ENCODE peak calls at places on chromosomes 3 and 15, in four cellular contexts. O is heart right ventricle, I is right lobe of liver, V is hepatocyte. Q is an unnamed sample. For H3K4me1, the result is how much of the 10 kb centered on the place peaks cover.

GRCh38 chr3:172390792-172391191 is 57.5 kb downstream of the GHSR start:
- DNase-seq in O (no peak), I (no peak), V (no peak), Q (no peak)

GRCh38 chr3:21718161-21718765 is 32.7 kb downstream of the ZNF385D start:
- DNase-seq in O (no peak), I (no peak), V (no peak), Q (peak)

GRCh38 chr15:64426845-64427465 is 33.4 kb upstream of the ZNF609 start:
- DNase-seq in O (no peak), I (no peak), V (peak), Q (peak)

GRCh38 chr15:65318870-65319356 is 14.4 kb downstream of the RNU5B-1 start:
- DNase-seq in O (peak), I (peak), V (peak), Q (peak)

GRCh38 chr3:67739851-67740250 is 85.4 kb upstream of the SUCLG2 start:
- DNase-seq in O (no peak), I (no peak), V (no peak), Q (no peak)

GRCh38 chr3:140466535-140466934 is 211.3 kb upstream of the TRIM42 start:
- DNase-seq in O (no peak), I (no peak), V (no peak), Q (no peak)

GRCh38 chr3:159860727-159861126 is 127.9 kb upstream of the IL12A start:
- DNase-seq in O (no peak), I (no peak), V (no peak), Q (no peak)

GRCh38 chr3:183253961-183254815 is 1.1 kb downstream of the B3GNT5 start:
- DNase-seq in O (peak), I (no peak), V (peak), Q (peak)

GRCh38 chr3:71684752-71685151 is 40.5 kb downstream of the EIF4E3 start:
- DNase-seq in O (no peak), I (no peak), V (peak), Q (peak)

GRCh38 chr3:186782542-186783069 is 771 bp upstream of the EIF4A2 start:
- DNase-seq in O (no peak), I (no peak), V (no peak), Q (no peak)

GRCh38 chr3:195450731-195451229 is 8.0 kb upstream of the ACAP2 start:
- DNase-seq in O (no peak), I (no peak), V (peak), Q (no peak)

GRCh38 chr3:50172615-50173220 is 17.6 kb downstream of the SEMA3F start:
- DNase-seq in O (no peak), I (no peak), V (no peak), Q (no peak)

GRCh38 chr3:25820816-25821486 is 31.1 kb downstream of the OXSM start:
- DNase-seq in O (no peak), I (no peak), V (no peak), Q (no peak)

GRCh38 chr3:105791919-105792786 is 76.7 kb downstream of the CBLB start:
- DNase-seq in O (peak), I (no peak), V (peak), Q (no peak)

GRCh38 chr15:78565951-78566774 is 843 bp downstream of the CHRNA5 start:
- DNase-seq in O (no peak), I (no peak), V (peak), Q (peak)

GRCh38 chr15:78563092-78563491 is 2.2 kb upstream of the CHRNA5 start:
- DNase-seq in O (no peak), I (no peak), V (no peak), Q (no peak)

GRCh38 chr15:78565097-78565950 is at the start of gene CHRNA5:
- DNase-seq in O (peak), I (peak), V (peak), Q (peak)

GRCh38 chr15:78564743-78565096 is 600 bp upstream of the CHRNA5 start:
- DNase-seq in O (no peak), I (no peak), V (no peak), Q (no peak)

DNA sequence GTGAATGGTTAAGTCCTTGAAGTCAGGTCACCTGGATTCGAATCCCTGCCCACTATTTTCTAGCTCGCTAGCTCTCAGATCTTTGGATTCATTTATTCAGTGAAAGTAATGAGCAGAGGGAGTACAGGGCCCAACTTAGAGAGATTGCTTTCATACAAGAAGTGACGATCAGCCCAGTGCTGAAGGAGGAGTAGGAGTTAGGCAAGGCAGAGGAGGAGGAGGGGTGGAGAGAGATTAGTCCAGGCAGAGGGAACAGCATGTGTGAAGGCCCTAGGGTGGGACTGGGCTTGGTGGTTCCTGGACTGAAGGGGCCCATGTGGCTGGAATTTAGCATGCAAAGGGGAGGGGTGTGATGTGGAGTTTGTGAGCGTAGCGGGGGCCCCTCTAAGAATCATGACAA is 3.8 kb upstream of the CHRNA5 start:
- DNase-seq in O (no peak), I (no peak), V (no peak), Q (no peak)
- H3K4me1 ChIP-seq in O (under half), I (under half), V (under half), Q (under half)

DNA sequence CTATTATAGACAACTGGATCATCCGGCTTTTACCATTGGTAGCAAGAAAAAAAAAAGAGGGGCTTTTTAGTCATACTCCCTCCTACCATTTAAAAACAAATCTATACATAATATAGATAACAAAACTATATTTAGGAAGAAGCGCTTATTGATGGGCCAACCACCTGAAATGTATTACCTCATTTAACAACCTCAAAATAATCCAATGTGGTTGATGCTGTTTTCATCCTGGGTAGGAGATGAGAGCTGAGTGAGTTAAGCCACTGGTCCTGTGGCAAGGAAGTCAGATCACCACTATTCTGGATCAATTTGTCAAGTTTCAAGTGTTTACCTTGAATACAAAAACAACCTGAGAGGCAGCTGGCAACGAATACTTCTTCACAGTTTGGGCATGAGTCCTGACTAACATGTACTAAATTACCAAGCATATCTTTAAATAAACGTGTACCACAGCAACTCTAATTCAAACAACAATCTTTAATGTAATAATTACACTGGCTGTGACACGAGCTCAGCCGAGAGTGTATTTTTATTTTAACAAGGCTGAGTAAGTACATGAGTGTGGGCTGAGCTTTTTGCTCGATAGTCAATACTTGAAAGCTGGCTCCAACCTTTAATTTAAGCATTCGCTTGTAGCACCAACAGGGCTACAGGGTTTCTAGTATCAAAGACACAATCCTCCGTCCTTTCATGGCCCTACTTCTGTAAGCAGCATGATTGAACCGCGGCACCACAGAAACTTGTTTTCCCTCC is 93.7 kb upstream of the ICE2 start:
- DNase-seq in O (no peak), I (no peak), V (no peak), Q (no peak)
- H3K4me1 ChIP-seq in O (under half), I (under half), V (under half), Q (under half)

GRCh38 chr3:138941259-138941885 is 5.6 kb downstream of the FOXL2 start:
- DNase-seq in O (no peak), I (peak), V (peak), Q (peak)
- H3K4me1 ChIP-seq in O (half or more), I (under half), V (under half), Q (under half)

DNA sequence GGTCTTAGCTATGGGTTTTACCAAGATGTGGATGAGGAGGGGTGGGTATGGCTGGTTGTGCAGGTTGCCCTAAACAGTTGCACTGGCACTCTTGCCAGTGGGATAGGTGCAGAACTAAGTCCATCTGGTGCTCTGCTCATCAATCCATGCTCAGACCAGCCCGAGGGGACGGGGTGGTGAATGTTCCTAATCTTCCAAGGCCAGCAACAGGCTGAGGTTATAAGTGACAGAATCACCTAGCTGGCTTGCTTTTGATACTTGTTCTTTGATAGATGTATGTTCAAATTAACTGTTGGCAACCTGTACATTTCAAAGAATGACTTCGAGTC is 53.5 kb upstream of the CCR2 start:
- DNase-seq in O (no peak), I (no peak), V (no peak), Q (no peak)
- H3K4me1 ChIP-seq in O (under half), I (under half), V (under half), Q (under half)

DNA sequence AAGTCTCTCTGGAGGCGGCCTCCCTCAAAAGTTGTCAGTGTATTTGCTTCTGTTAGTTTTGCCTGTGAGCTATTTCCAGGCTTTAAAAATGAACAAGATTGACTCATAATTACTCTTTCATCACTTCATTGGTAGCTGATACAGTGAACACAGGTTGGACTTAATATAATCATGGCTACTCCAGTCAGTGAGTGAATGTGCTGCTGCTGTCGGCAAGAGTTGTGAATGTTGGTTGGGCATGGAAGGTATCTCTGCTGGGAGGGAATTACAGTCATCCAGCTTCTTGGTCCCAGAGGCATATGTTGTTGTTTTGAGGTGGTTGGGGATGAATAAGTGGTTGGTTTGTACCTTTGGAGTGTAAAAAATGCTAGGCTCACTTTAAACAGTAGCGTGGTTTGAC is 11.5 kb downstream of the TCF12 start:
- DNase-seq in O (no peak), I (no peak), V (no peak), Q (no peak)
- H3K4me1 ChIP-seq in O (half or more), I (under half), V (under half), Q (under half)

DNA sequence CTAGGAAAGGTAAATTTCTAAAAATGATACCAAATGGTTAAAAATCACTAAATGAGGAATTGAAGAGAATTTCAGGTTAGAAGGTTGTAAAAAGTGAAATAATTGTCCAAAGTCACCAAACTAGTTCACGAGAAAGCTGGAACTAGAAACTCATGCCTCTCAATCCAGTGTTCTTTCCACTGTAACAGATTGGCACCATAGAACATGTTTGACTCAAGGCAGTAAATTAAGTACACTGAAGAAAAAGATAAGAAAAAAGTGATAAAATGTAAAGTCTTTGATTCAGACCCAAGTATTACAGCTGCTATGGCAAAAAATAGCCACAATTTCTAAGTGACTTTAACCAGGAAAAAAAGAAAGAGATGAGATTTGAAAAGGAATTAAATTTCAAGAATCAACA is 26.5 kb downstream of the ZBTB20 start:
- DNase-seq in O (no peak), I (no peak), V (no peak), Q (no peak)
- H3K4me1 ChIP-seq in O (under half), I (under half), V (under half), Q (under half)

GRCh38 chr3:114212646-114213045 is 24.7 kb downstream of the ZNF80 start:
- DNase-seq in O (no peak), I (no peak), V (no peak), Q (peak)
- H3K4me1 ChIP-seq in O (under half), I (under half), V (under half), Q (under half)

DNA sequence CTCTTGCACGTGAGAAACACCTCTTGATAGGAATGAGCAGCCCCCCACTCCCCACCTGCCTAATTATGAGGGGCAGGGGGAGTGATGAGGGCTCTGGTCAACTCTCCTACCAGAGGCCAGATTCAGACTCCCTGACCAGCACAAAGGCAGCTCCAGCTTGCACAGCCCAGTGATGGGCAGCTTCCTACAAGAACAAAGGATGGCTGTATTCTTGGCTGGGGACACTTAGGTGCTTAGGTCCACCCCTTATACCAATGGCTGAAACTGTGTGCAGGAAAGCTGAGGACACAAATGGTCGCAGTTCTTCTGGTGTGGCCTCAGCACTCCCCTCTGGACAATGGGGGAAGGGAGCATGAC is 81.8 kb downstream of the IQSEC1 start:
- DNase-seq in O (no peak), I (no peak), V (no peak), Q (no peak)
- H3K4me1 ChIP-seq in O (half or more), I (under half), V (under half), Q (under half)

GRCh38 chr15:56985871-56986270 is 67.4 kb downstream of the TCF12 start:
- DNase-seq in O (no peak), I (no peak), V (no peak), Q (no peak)

GRCh38 chr15:56988219-56988618 is 69.8 kb downstream of the TCF12 start:
- DNase-seq in O (no peak), I (no peak), V (no peak), Q (no peak)

GRCh38 chr15:56984681-56985515 is 66.5 kb downstream of the TCF12 start:
- DNase-seq in O (no peak), I (no peak), V (no peak), Q (no peak)

GRCh38 chr15:56989411-56989924 is 71.0 kb downstream of the TCF12 start:
- DNase-seq in O (no peak), I (no peak), V (no peak), Q (no peak)

DNA sequence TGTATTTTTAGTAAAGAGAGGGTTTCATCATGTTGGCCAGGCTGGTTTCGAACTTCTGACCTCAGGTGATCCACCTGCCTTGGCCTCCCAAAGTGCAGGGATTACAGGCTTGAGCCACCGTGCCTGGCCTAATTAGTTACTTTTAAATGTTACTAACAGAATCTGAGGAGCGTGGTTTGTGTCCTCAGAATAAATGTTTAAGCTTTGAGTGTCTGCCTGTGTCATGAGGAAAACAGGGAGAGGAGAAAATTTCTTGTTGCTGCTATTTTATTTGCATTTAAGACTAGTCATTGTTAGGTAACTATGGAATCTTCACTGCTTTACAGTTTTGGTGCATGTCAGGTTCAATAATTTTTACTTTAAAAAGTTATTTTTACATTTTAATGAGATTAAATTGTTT is 68.8 kb downstream of the TCF12 start:
- DNase-seq in O (no peak), I (no peak), V (no peak), Q (no peak)
- H3K4me1 ChIP-seq in O (half or more), I (under half), V (under half), Q (under half)